ENCODE peak calls at places on chromosomes 1 and 21, in five cellular contexts. One of them, this sample, is unnamed.

GRCh38 chr21:34017127-34017961 is 56.0 kb upstream of the MRPS6 start:
- DNase-seq in fibroblast of lung: peak
- DNase-seq in testis: no peak
- DNase-seq in A549: no peak
- DNase-seq in colonic mucosa: no peak
- DNase-seq in this sample: no peak

GRCh38 chr1:3055051-3055450 is 14.0 kb upstream of the PRDM16 start:
- DNase-seq in fibroblast of lung: no peak
- DNase-seq in testis: no peak
- DNase-seq in A549: no peak
- DNase-seq in colonic mucosa: no peak
- DNase-seq in this sample: no peak

GRCh38 chr1:32991386-32991785 is 26.8 kb upstream of the RNF19B start:
- DNase-seq in fibroblast of lung: no peak
- DNase-seq in testis: no peak
- DNase-seq in A549: peak
- DNase-seq in colonic mucosa: no peak
- DNase-seq in this sample: no peak

GRCh38 chr1:71081697-71082080 is 854 bp upstream of the ZRANB2 start:
- DNase-seq in fibroblast of lung: no peak
- DNase-seq in testis: peak
- DNase-seq in A549: no peak
- DNase-seq in colonic mucosa: no peak
- DNase-seq in this sample: no peak

GRCh38 chr1:117060441-117061317 is 553 bp downstream of the TTF2 start:
- DNase-seq in fibroblast of lung: peak
- DNase-seq in testis: peak
- DNase-seq in A549: peak
- DNase-seq in colonic mucosa: peak
- DNase-seq in this sample: peak

GRCh38 chr1:27119270-27119618 is 35.7 kb downstream of the SLC9A1 start:
- DNase-seq in fibroblast of lung: no peak
- DNase-seq in testis: no peak
- DNase-seq in A549: no peak
- DNase-seq in colonic mucosa: no peak
- DNase-seq in this sample: no peak

GRCh38 chr1:210292276-210292851 is 36.3 kb upstream of the HHAT start:
- DNase-seq in fibroblast of lung: peak
- DNase-seq in testis: peak
- DNase-seq in A549: peak
- DNase-seq in colonic mucosa: peak
- DNase-seq in this sample: no peak

GRCh38 chr1:16630661-16631247 is 17.4 kb upstream of the NBPF1 start:
- DNase-seq in fibroblast of lung: no peak
- DNase-seq in testis: no peak
- DNase-seq in A549: no peak
- DNase-seq in colonic mucosa: peak
- DNase-seq in this sample: no peak

GRCh38 chr1:1163538-1164070 is 10.1 kb upstream of the TTLL10 start:
- DNase-seq in fibroblast of lung: no peak
- DNase-seq in testis: no peak
- DNase-seq in A549: no peak
- DNase-seq in colonic mucosa: no peak
- DNase-seq in this sample: no peak

GRCh38 chr1:207763091-207763490 is 11.2 kb downstream of the CD46 start:
- DNase-seq in fibroblast of lung: no peak
- DNase-seq in testis: no peak
- DNase-seq in A549: no peak
- DNase-seq in colonic mucosa: no peak
- DNase-seq in this sample: no peak

GRCh38 chr1:203520315-203520714 is 26.4 kb downstream of the OPTC start:
- DNase-seq in fibroblast of lung: peak
- DNase-seq in testis: no peak
- DNase-seq in A549: peak
- DNase-seq in colonic mucosa: no peak
- DNase-seq in this sample: no peak

GRCh38 chr1:5949074-5949760 is 43.0 kb downstream of the NPHP4 start:
- DNase-seq in fibroblast of lung: no peak
- DNase-seq in testis: no peak
- DNase-seq in A549: no peak
- DNase-seq in colonic mucosa: no peak
- DNase-seq in this sample: no peak

GRCh38 chr21:32819702-32820101 is 48.1 kb upstream of the PAXBP1 start:
- DNase-seq in fibroblast of lung: peak
- DNase-seq in testis: no peak
- DNase-seq in A549: no peak
- DNase-seq in colonic mucosa: no peak
- DNase-seq in this sample: no peak

GRCh38 chr1:41935226-41935625 is 16.5 kb upstream of the HIVEP3 start:
- DNase-seq in fibroblast of lung: peak
- DNase-seq in testis: no peak
- DNase-seq in A549: no peak
- DNase-seq in colonic mucosa: no peak
- DNase-seq in this sample: no peak

GRCh38 chr1:205262706-205263105 is 35.0 kb downstream of the TMCC2 start:
- DNase-seq in fibroblast of lung: peak
- DNase-seq in testis: no peak
- DNase-seq in A549: no peak
- DNase-seq in colonic mucosa: no peak
- DNase-seq in this sample: no peak

GRCh38 chr21:29943885-29944284 is 4.1 kb upstream of the GRIK1 start:
- DNase-seq in fibroblast of lung: no peak
- DNase-seq in testis: no peak
- DNase-seq in A549: no peak
- DNase-seq in colonic mucosa: no peak
- DNase-seq in this sample: no peak

GRCh38 chr21:34545079-34545884 is 33.3 kb upstream of the KCNE1 start:
- DNase-seq in fibroblast of lung: peak
- DNase-seq in testis: peak
- DNase-seq in A549: peak
- DNase-seq in colonic mucosa: peak
- DNase-seq in this sample: no peak

GRCh38 chr1:27574001-27574781 is 29.8 kb downstream of the AHDC1 start:
- DNase-seq in fibroblast of lung: no peak
- DNase-seq in testis: no peak
- DNase-seq in A549: no peak
- DNase-seq in colonic mucosa: no peak
- DNase-seq in this sample: no peak

GRCh38 chr1:19203440-19203839 is 6.6 kb downstream of the UBR4 start:
- DNase-seq in fibroblast of lung: peak
- DNase-seq in testis: no peak
- DNase-seq in A549: peak
- DNase-seq in colonic mucosa: no peak
- DNase-seq in this sample: no peak

GRCh38 chr1:88897070-88897730 is 5.8 kb upstream of the GTF2B start:
- DNase-seq in fibroblast of lung: no peak
- DNase-seq in testis: no peak
- DNase-seq in A549: no peak
- DNase-seq in colonic mucosa: no peak
- DNase-seq in this sample: no peak

GRCh38 chr1:40976952-40977690 is 2.4 kb upstream of the CTPS1 start:
- DNase-seq in fibroblast of lung: peak
- DNase-seq in testis: no peak
- DNase-seq in A549: peak
- DNase-seq in colonic mucosa: no peak
- DNase-seq in this sample: no peak

GRCh38 chr1:46747683-46748288 is 28.9 kb upstream of the EFCAB14 start:
- DNase-seq in fibroblast of lung: peak
- DNase-seq in testis: peak
- DNase-seq in A549: peak
- DNase-seq in colonic mucosa: peak
- DNase-seq in this sample: peak

GRCh38 chr1:87325982-87326738 is 2.5 kb upstream of the LMO4 start:
- DNase-seq in fibroblast of lung: peak
- DNase-seq in testis: peak
- DNase-seq in A549: peak
- DNase-seq in colonic mucosa: peak
- DNase-seq in this sample: no peak

GRCh38 chr1:94093996-94094395 is 27.0 kb downstream of the ABCA4 start:
- DNase-seq in fibroblast of lung: peak
- DNase-seq in testis: no peak
- DNase-seq in A549: no peak
- DNase-seq in colonic mucosa: no peak
- DNase-seq in this sample: no peak

GRCh38 chr1:49626474-49626873 is 397.3 kb downstream of the AGBL4 start:
- DNase-seq in fibroblast of lung: no peak
- DNase-seq in testis: no peak
- DNase-seq in A549: no peak
- DNase-seq in colonic mucosa: no peak
- DNase-seq in this sample: no peak

GRCh38 chr1:245691897-245692296 is 537.1 kb downstream of the KIF26B start:
- DNase-seq in fibroblast of lung: no peak
- DNase-seq in testis: no peak
- DNase-seq in A549: no peak
- DNase-seq in colonic mucosa: no peak
- DNase-seq in this sample: no peak

GRCh38 chr1:20551945-20552727 is at the start of gene FAM43B:
- DNase-seq in fibroblast of lung: peak
- DNase-seq in testis: peak
- DNase-seq in A549: peak
- DNase-seq in colonic mucosa: peak
- DNase-seq in this sample: peak

GRCh38 chr1:8825985-8826481 is 8.6 kb upstream of the RERE start:
- DNase-seq in fibroblast of lung: peak
- DNase-seq in testis: no peak
- DNase-seq in A549: no peak
- DNase-seq in colonic mucosa: no peak
- DNase-seq in this sample: no peak

GRCh38 chr1:95073446-95073845 is 695 bp upstream of the ALG14 start:
- DNase-seq in fibroblast of lung: no peak
- DNase-seq in testis: no peak
- DNase-seq in A549: no peak
- DNase-seq in colonic mucosa: no peak
- DNase-seq in this sample: no peak

GRCh38 chr1:1539310-1540014 is 962 bp downstream of the TMEM240 start:
- DNase-seq in fibroblast of lung: peak
- DNase-seq in testis: peak
- DNase-seq in A549: no peak
- DNase-seq in colonic mucosa: no peak
- DNase-seq in this sample: no peak

GRCh38 chr1:101588677-101589076 is 351.9 kb downstream of the S1PR1 start:
- DNase-seq in fibroblast of lung: peak
- DNase-seq in testis: no peak
- DNase-seq in A549: no peak
- DNase-seq in colonic mucosa: no peak
- DNase-seq in this sample: no peak

GRCh38 chr1:37850352-37850955 is 8.9 kb downstream of the MTF1 start:
- DNase-seq in fibroblast of lung: no peak
- DNase-seq in testis: no peak
- DNase-seq in A549: no peak
- DNase-seq in colonic mucosa: no peak
- DNase-seq in this sample: no peak

GRCh38 chr21:31566061-31566460 is 93.4 kb upstream of the SOD1 start:
- DNase-seq in fibroblast of lung: no peak
- DNase-seq in testis: peak
- DNase-seq in A549: no peak
- DNase-seq in colonic mucosa: no peak
- DNase-seq in this sample: no peak

GRCh38 chr1:215631489-215631888 is 64.4 kb downstream of the KCTD3 start:
- DNase-seq in fibroblast of lung: peak
- DNase-seq in testis: no peak
- DNase-seq in A549: peak
- DNase-seq in colonic mucosa: no peak
- DNase-seq in this sample: no peak

GRCh38 chr21:25496825-25497482 is 110.3 kb downstream of the MRPL39 start:
- DNase-seq in fibroblast of lung: peak
- DNase-seq in testis: no peak
- DNase-seq in A549: no peak
- DNase-seq in colonic mucosa: no peak
- DNase-seq in this sample: no peak

GRCh38 chr21:45539046-45539795 is 3.0 kb downstream of the SLC19A1 start:
- DNase-seq in fibroblast of lung: no peak
- DNase-seq in testis: no peak
- DNase-seq in A549: no peak
- DNase-seq in colonic mucosa: peak
- DNase-seq in this sample: no peak
- TF ChIP-seq CTCF in fibroblast of lung: no peak
- TF ChIP-seq CTCF in testis: no peak
- TF ChIP-seq CTCF in A549: no peak
- TF ChIP-seq CTCF in colonic mucosa: no peak
- TF ChIP-seq CTCF in this sample: no peak

GRCh38 chr1:225543350-225543749 is 109.6 kb downstream of the ENAH start:
- DNase-seq in fibroblast of lung: no peak
- DNase-seq in testis: no peak
- DNase-seq in A549: no peak
- DNase-seq in colonic mucosa: no peak
- DNase-seq in this sample: no peak

GRCh38 chr1:225544283-225544682 is 108.6 kb downstream of the ENAH start:
- DNase-seq in fibroblast of lung: no peak
- DNase-seq in testis: no peak
- DNase-seq in A549: no peak
- DNase-seq in colonic mucosa: no peak
- DNase-seq in this sample: no peak

GRCh38 chr1:225539575-225539974 is 111.7 kb upstream of the LBR start:
- DNase-seq in fibroblast of lung: no peak
- DNase-seq in testis: no peak
- DNase-seq in A549: no peak
- DNase-seq in colonic mucosa: no peak
- DNase-seq in this sample: no peak

GRCh38 chr1:225539069-225539468 is 111.2 kb upstream of the LBR start:
- DNase-seq in fibroblast of lung: peak
- DNase-seq in testis: no peak
- DNase-seq in A549: no peak
- DNase-seq in colonic mucosa: no peak
- DNase-seq in this sample: no peak

GRCh38 chr1:225541383-225541782 is 111.5 kb downstream of the ENAH start:
- DNase-seq in fibroblast of lung: no peak
- DNase-seq in testis: no peak
- DNase-seq in A549: no peak
- DNase-seq in colonic mucosa: no peak
- DNase-seq in this sample: no peak
- TF ChIP-seq CTCF in fibroblast of lung: no peak
- TF ChIP-seq CTCF in testis: no peak
- TF ChIP-seq CTCF in A549: no peak
- TF ChIP-seq CTCF in colonic mucosa: no peak
- TF ChIP-seq CTCF in this sample: no peak

DNA sequence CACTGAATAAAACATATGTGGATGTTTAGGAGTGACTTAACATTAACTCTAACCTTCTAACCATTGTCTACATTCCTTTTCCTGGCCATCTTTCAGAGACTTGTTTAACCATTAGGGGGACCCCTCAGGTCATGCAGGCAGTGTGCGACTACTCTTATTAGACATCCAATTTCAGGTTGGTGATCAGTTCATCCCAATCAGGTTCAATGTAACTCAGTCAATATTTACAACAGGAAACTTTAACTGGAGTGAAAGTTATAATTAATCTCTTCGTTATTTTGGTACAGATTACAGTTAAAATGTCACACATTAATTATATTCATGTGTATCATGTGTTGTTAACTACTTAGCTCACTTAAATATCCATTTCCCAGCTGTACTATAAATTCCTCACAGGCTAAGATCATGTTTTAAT is 68.8 kb upstream of the RGS1 start:
- DNase-seq in fibroblast of lung: peak
- DNase-seq in testis: no peak
- DNase-seq in A549: peak
- DNase-seq in colonic mucosa: no peak
- DNase-seq in this sample: no peak
- TF ChIP-seq CTCF in fibroblast of lung: peak
- TF ChIP-seq CTCF in testis: no peak
- TF ChIP-seq CTCF in A549: peak
- TF ChIP-seq CTCF in colonic mucosa: no peak
- TF ChIP-seq CTCF in this sample: peak

GRCh38 chr1:161749509-161750407 is at the start of gene DUSP12:
- DNase-seq in fibroblast of lung: peak
- DNase-seq in testis: peak
- DNase-seq in A549: peak
- DNase-seq in colonic mucosa: peak
- DNase-seq in this sample: peak
- TF ChIP-seq CTCF in fibroblast of lung: no peak
- TF ChIP-seq CTCF in testis: no peak
- TF ChIP-seq CTCF in A549: peak
- TF ChIP-seq CTCF in colonic mucosa: no peak
- TF ChIP-seq CTCF in this sample: peak

This sample was measured in D721Med.